ENCODE peak calls at places on chromosomes 13 and 19, in eight cellular contexts. W is ovary; Z is PC-3; R is uterus; E is kidney; V is neural progenitor cell; A is pancreas; S is CD4-positive, CD25-positive, alpha-beta regulatory T cell. K is an unnamed sample.

GRCh38 chr13:24032252-24032651 is 128.3 kb upstream of the SPATA13 start:
- DNase-seq in S (no peak), A (no peak), E (no peak), W (no peak), Z (no peak), V (no peak), R (no peak), K (no peak)

GRCh38 chr19:715347-715746 is 6.6 kb downstream of the PALM start:
- DNase-seq in S (no peak), A (no peak), Z (no peak), V (no peak), W (no peak), R (no peak), E (no peak), K (no peak)

GRCh38 chr13:40428354-40428753 is 238.1 kb downstream of the FOXO1 start:
- DNase-seq in S (no peak), Z (no peak), E (no peak), W (no peak), R (no peak), V (no peak), A (no peak), K (no peak)

GRCh38 chr13:23620613-23621315 is 50.6 kb downstream of the TNFRSF19 start:
- DNase-seq in E (no peak), S (no peak), R (no peak), V (no peak), W (no peak), Z (no peak), A (no peak), K (no peak)

GRCh38 chr19:8042900-8043299 is 9.7 kb upstream of the CCL25 start:
- DNase-seq in R (no peak), V (no peak), Z (no peak), S (no peak), E (no peak), A (no peak), W (no peak), K (no peak)

GRCh38 chr19:34416021-34416545 is 11.9 kb downstream of the PDCD2L start:
- DNase-seq in V (no peak), R (no peak), E (no peak), A (no peak), S (no peak), Z (no peak), W (no peak), K (no peak)

GRCh38 chr19:58108546-58108817 is 10.5 kb upstream of the ZSCAN18 start:
- DNase-seq in R (no peak), W (no peak), V (no peak), E (no peak), S (no peak), A (no peak), Z (no peak), K (no peak)

GRCh38 chr19:53172892-53173291 is 14.0 kb upstream of the ZNF347 start:
- DNase-seq in Z (no peak), R (no peak), E (no peak), V (no peak), A (no peak), S (no peak), W (no peak), K (no peak)

GRCh38 chr19:42092350-42092749 is 16.4 kb downstream of the ZNF574 start:
- DNase-seq in R (peak; percentile 55), S (peak; percentile 46), V (no peak), W (no peak), E (no peak), Z (peak; percentile 60), A (no peak), K (no peak)

GRCh38 chr13:114076329-114076761 is 56.1 kb downstream of the RASA3 start:
- DNase-seq in A (peak; percentile 44), W (no peak), E (peak; percentile 66), R (peak; percentile 27), S (no peak), Z (no peak), V (no peak), K (no peak)

GRCh38 chr13:93496985-93497673 is 270.5 kb downstream of the GPC6 start:
- DNase-seq in E (no peak), R (no peak), V (peak; percentile 11), A (no peak), Z (no peak), S (no peak), W (no peak), K (no peak)

GRCh38 chr19:10517361-10517759 is at the start of gene S1PR5:
- DNase-seq in E (peak; percentile 81), R (no peak), A (peak; percentile 77), V (peak; percentile 54), W (no peak), Z (no peak), S (no peak), K (no peak)

GRCh38 chr13:43805071-43805468 is 18.3 kb upstream of the ENOX1 start:
- DNase-seq in E (no peak), S (no peak), W (no peak), V (no peak), Z (peak; percentile 95), R (peak; percentile 21), A (no peak), K (no peak)

GRCh38 chr19:39138221-39139211 is 12.9 kb downstream of the PAK4 start:
- DNase-seq in R (no peak), W (no peak), Z (no peak), S (no peak), E (no peak), V (no peak), A (no peak), K (no peak)

GRCh38 chr19:48446579-48446978 is 796 bp downstream of the GRWD1 start:
- DNase-seq in V (no peak), E (no peak), A (no peak), W (no peak), R (no peak), Z (no peak), S (no peak), K (no peak)

GRCh38 chr19:12847159-12848139 is 9.1 kb downstream of the MAST1 start:
- DNase-seq in V (peak; percentile 92), E (peak; percentile 93), R (peak; percentile 81), W (peak; percentile 91), S (peak; percentile 67), A (peak; percentile 99), Z (peak; percentile 94), K (peak; percentile 95)

GRCh38 chr13:112725346-112726017 is 35.6 kb downstream of the ATP11A start:
- DNase-seq in S (no peak), Z (peak; percentile 85), V (no peak), E (no peak), R (no peak), A (no peak), W (peak; percentile 25), K (no peak)

GRCh38 chr19:2631213-2631821 is 71.2 kb downstream of the GNG7 start:
- DNase-seq in V (no peak), S (no peak), W (no peak), A (no peak), R (no peak), E (no peak), Z (peak; percentile 31), K (no peak)

GRCh38 chr19:37989855-37990254 is 82.8 kb downstream of the SIPA1L3 start:
- DNase-seq in W (no peak), E (no peak), R (no peak), S (no peak), V (peak; percentile 48), Z (peak; percentile 24), A (no peak), K (no peak)

GRCh38 chr19:37991841-37992248 is 84.8 kb downstream of the SIPA1L3 start:
- DNase-seq in A (no peak), Z (peak; percentile 70), S (no peak), V (no peak), W (no peak), R (no peak), E (no peak), K (peak; percentile 87)

GRCh38 chr19:37992761-37993160 is 85.8 kb downstream of the SIPA1L3 start:
- DNase-seq in Z (no peak), R (no peak), E (no peak), W (no peak), V (no peak), S (no peak), A (no peak), K (no peak)

GRCh38 chr19:37990362-37990761 is 83.4 kb downstream of the SIPA1L3 start:
- DNase-seq in W (no peak), A (no peak), R (no peak), Z (peak; percentile 43), S (no peak), V (no peak), E (no peak), K (peak; percentile 59)

DNA sequence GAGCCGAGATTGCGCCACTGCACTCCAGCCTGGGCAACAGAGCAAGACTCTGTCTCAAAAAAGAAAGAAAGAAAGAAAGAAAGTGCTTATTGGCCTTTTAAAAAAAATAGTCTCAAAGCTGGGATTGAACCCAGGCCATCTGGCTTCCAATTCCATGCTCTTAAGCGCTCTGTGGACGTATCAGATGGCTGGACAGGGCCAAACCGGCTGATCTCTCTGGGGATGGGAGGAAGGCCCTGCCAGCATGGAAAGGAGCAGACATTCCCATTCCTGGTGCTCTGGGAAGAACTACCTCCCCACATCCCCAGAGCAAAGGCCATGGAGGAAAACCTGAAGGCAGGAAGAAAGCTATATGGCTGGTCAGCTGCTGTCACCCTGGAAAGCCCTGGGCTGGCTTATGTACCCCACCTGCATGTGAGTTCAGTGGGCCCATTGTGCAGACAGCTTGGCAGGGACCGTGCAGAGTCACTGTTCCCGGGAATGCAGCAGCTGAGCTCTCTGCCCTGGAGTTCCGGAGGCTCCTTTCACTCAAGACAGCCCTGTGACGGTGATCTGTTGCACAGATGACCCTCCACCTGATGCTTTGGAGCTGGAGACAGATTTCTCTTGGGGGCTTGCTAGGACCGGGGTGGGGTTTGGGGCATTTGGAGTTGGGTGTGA is 84.3 kb downstream of the SIPA1L3 start:
- DNase-seq in E (no peak), R (no peak), A (no peak), W (no peak), V (no peak), S (no peak), Z (no peak), K (no peak)
- H3K4me1 ChIP-seq in E (no peaks in the 10 kb centered on the region), R (no peaks in the 10 kb centered on the region), A (peaks cover 16% of the 10 kb centered on the region), W (no peaks in the 10 kb centered on the region), V (peaks cover 42% of the 10 kb centered on the region), S (no peaks in the 10 kb centered on the region), Z (peaks cover 21% of the 10 kb centered on the region), K (peaks cover 61% of the 10 kb centered on the region)

GRCh38 chr19:56573914-56574313 is 6.6 kb downstream of the ZNF470 start:
- DNase-seq in V (no peak), S (no peak), R (no peak), Z (no peak), E (no peak), A (no peak), W (no peak), K (no peak)

GRCh38 chr19:56577719-56578602 is 10.7 kb downstream of the ZNF470 start:
- DNase-seq in W (no peak), S (no peak), R (no peak), E (no peak), V (no peak), Z (no peak), A (no peak), K (no peak)
- H3K9me3 ChIP-seq in W (peaks cover 15% of the 10 kb centered on the region), S (peaks cover 100% of the 10 kb centered on the region), R (peaks cover 24% of the 10 kb centered on the region), E (peaks cover 73% of the 10 kb centered on the region), V (peaks cover 76% of the 10 kb centered on the region), Z (peaks cover 95% of the 10 kb centered on the region), A (peaks cover 32% of the 10 kb centered on the region), K (peaks cover 72% of the 10 kb centered on the region)

GRCh38 chr13:109272595-109273325 is 513.6 kb downstream of the IRS2 start:
- DNase-seq in V (no peak), R (no peak), S (no peak), E (no peak), A (no peak), Z (no peak), W (no peak), K (no peak)
- H3K4me3 ChIP-seq in V (no peak overlapping the region), R (no peak overlapping the region), S (no peak overlapping the region), E (no peak overlapping the region), A (no peak overlapping the region), Z (peak overlapping the region; percentile 43), W (no peak overlapping the region), K (no peak overlapping the region)

GRCh38 chr13:31890946-31891345 is 140.6 kb upstream of the FRY start:
- DNase-seq in W (no peak), R (no peak), A (no peak), Z (no peak), V (no peak), E (no peak), S (no peak), K (no peak)
- H3K4me1 ChIP-seq in W (peaks cover 6% of the 10 kb centered on the region), R (peaks cover 9% of the 10 kb centered on the region), A (no peaks in the 10 kb centered on the region), Z (no peaks in the 10 kb centered on the region), V (no peaks in the 10 kb centered on the region), E (peaks cover 4% of the 10 kb centered on the region), S (no peaks in the 10 kb centered on the region), K (no peaks in the 10 kb centered on the region)